ENCODE peak calls at places on chromosomes 1 and 21, in six cellular contexts. D, A, G, R, T and S are unnamed samples.
A peak's percentile ranks its signal among the peaks of the same experiment; 100 is the strongest.

GRCh38 chr1:52296345-52296744 is 69.7 kb downstream of the CC2D1B start:
- DNase-seq in D (peak; percentile 52), A (no peak), G (peak; percentile 78), R (peak; percentile 27), T (peak; percentile 23), S (no peak)

GRCh38 chr1:153841463-153841994 is 66.3 kb downstream of the SLC27A3 start:
- DNase-seq in D (no peak), A (no peak), G (no peak), R (no peak), T (no peak), S (no peak)

GRCh38 chr1:10615932-10616671 is 141.4 kb downstream of the PEX14 start:
- DNase-seq in D (no peak), A (no peak), G (no peak), R (no peak), T (no peak), S (no peak)

GRCh38 chr1:224726783-224727182 is 110.7 kb downstream of the CNIH3 start:
- DNase-seq in D (no peak), A (peak; percentile 26), G (no peak), R (no peak), T (no peak), S (no peak)

GRCh38 chr1:186144505-186144904 is 230.5 kb downstream of the TPR start:
- DNase-seq in D (no peak), A (no peak), G (no peak), R (no peak), T (no peak), S (no peak)

GRCh38 chr1:221316491-221317056 is 425.3 kb downstream of the DUSP10 start:
- DNase-seq in D (no peak), A (no peak), G (no peak), R (no peak), T (no peak), S (no peak)

GRCh38 chr1:23274134-23274505 is 56.8 kb upstream of the HTR1D start:
- DNase-seq in D (no peak), A (no peak), G (no peak), R (no peak), T (no peak), S (no peak)

GRCh38 chr1:153355445-153356071 is 2.1 kb upstream of the S100A9 start:
- DNase-seq in D (peak; percentile 62), A (peak; percentile 66), G (peak; percentile 23), R (peak; percentile 69), T (peak; percentile 61), S (no peak)

GRCh38 chr1:236206548-236206947 is 64.2 kb downstream of the GPR137B start:
- DNase-seq in D (no peak), A (peak; percentile 31), G (no peak), R (peak; percentile 39), T (peak; percentile 20), S (no peak)

GRCh38 chr1:110125810-110126209 is 13.6 kb downstream of the UBL4B start:
- DNase-seq in D (no peak), A (no peak), G (no peak), R (no peak), T (no peak), S (no peak)

GRCh38 chr1:77514871-77515776 is 167.3 kb downstream of the ZZZ3 start:
- DNase-seq in D (no peak), A (peak; percentile 30), G (peak; percentile 68), R (peak; percentile 69), T (no peak), S (no peak)

GRCh38 chr21:24514081-24514733 is 1093.1 kb downstream of the MRPL39 start:
- DNase-seq in D (no peak), A (no peak), G (no peak), R (peak; percentile 5), T (no peak), S (no peak)

GRCh38 chr1:181936269-181936668 is 125.2 kb downstream of the ZNF648 start:
- DNase-seq in D (no peak), A (no peak), G (no peak), R (no peak), T (no peak), S (no peak)

GRCh38 chr1:52355847-52356505 is 10.0 kb downstream of the CC2D1B start:
- DNase-seq in D (no peak), A (no peak), G (no peak), R (no peak), T (no peak), S (no peak)

GRCh38 chr1:216812966-216813365 is 89.7 kb upstream of the ESRRG start:
- DNase-seq in D (no peak), A (no peak), G (no peak), R (no peak), T (no peak), S (no peak)

GRCh38 chr1:161071886-161072371 is 2.2 kb upstream of the ARHGAP30 start:
- DNase-seq in D (peak; percentile 78), A (peak; percentile 65), G (no peak), R (peak; percentile 76), T (peak; percentile 55), S (no peak)

GRCh38 chr21:19268634-19269138 is 865.1 kb upstream of the TMPRSS15 start:
- DNase-seq in D (no peak), A (no peak), G (no peak), R (no peak), T (no peak), S (no peak)

GRCh38 chr21:29077651-29078090 is 4.2 kb upstream of the CCT8 start:
- DNase-seq in D (no peak), A (peak; percentile 52), G (peak; percentile 66), R (no peak), T (peak; percentile 43), S (no peak)

GRCh38 chr1:113519561-113519960 is 129.2 kb downstream of the MAGI3 start:
- DNase-seq in D (no peak), A (no peak), G (no peak), R (no peak), T (no peak), S (no peak)

GRCh38 chr21:46145159-46145839 is 10.1 kb downstream of the FTCD start:
- DNase-seq in D (no peak), A (no peak), G (no peak), R (no peak), T (no peak), S (no peak)

GRCh38 chr1:86774305-86775304 is 70.2 kb downstream of the SH3GLB1 start:
- DNase-seq in D (peak; percentile 31), A (peak; percentile 81), G (peak; percentile 85), R (peak; percentile 58), T (peak; percentile 42), S (no peak)

GRCh38 chr1:63592536-63593302 is 492 bp upstream of the PGM1 start:
- DNase-seq in D (no peak), A (no peak), G (no peak), R (no peak), T (peak; percentile 80), S (no peak)

GRCh38 chr21:35637431-35637830 is 422.9 kb downstream of the SETD4 start:
- DNase-seq in D (no peak), A (peak; percentile 53), G (peak; percentile 34), R (no peak), T (no peak), S (peak; percentile 57)

GRCh38 chr1:51875291-51875772 is 3.2 kb downstream of the NRDC start:
- DNase-seq in D (no peak), A (no peak), G (no peak), R (no peak), T (no peak), S (no peak)

DNA sequence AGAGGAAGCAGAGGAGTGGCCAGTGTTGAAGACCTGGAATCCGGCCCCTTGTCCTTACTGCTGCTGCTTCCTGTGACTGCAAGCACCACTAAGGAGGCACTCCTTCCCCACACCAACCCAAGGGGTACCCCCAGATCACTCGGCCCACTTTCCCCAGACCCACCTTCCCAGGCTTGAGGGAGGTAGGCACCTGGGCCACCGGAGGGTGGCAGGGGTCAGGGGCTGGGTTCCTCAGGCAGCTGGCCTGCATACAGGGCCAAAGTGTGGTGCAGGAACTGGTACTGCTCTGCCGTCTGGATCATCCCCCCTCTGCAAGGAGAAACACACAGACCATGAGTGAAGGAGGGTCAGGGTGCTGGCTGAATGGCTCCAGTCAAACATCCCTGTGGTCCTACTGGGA is 3.9 kb upstream of the ARL8A start:
- DNase-seq in D (no peak), A (no peak), G (no peak), R (no peak), T (no peak), S (no peak)
- H3K27me3 ChIP-seq in D (no peaks in the 10 kb centered on the region), A (no peaks in the 10 kb centered on the region), G (no peaks in the 10 kb centered on the region), R (peaks cover 4% of the 10 kb centered on the region), T (no peaks in the 10 kb centered on the region), S (no peaks in the 10 kb centered on the region)

GRCh38 chr1:116375165-116375883 is 2.3 kb downstream of the ATP1A1 start:
- DNase-seq in D (no peak), A (no peak), G (peak; percentile 51), R (no peak), T (peak; percentile 33), S (no peak)
- H3K4me1 ChIP-seq in D (peaks cover 22% of the 10 kb centered on the region), A (peaks cover 52% of the 10 kb centered on the region), G (peaks cover 61% of the 10 kb centered on the region), R (peaks cover 36% of the 10 kb centered on the region), T (peaks cover 27% of the 10 kb centered on the region), S (peaks cover 72% of the 10 kb centered on the region)

GRCh38 chr1:107145637-107146036 is 4.8 kb downstream of the NTNG1 start:
- DNase-seq in D (no peak), A (no peak), G (no peak), R (no peak), T (no peak), S (no peak)
- H3K27me3 ChIP-seq in D (no peaks in the 10 kb centered on the region), A (peaks cover 11% of the 10 kb centered on the region), G (peaks cover 9% of the 10 kb centered on the region), R (peaks cover 17% of the 10 kb centered on the region), T (peaks cover 10% of the 10 kb centered on the region), S (no peaks in the 10 kb centered on the region)

GRCh38 chr1:244064621-244065020 is 13.5 kb downstream of the ZBTB18 start:
- DNase-seq in D (no peak), A (no peak), G (no peak), R (no peak), T (no peak), S (no peak)

GRCh38 chr1:244065063-244065788 is 14.1 kb downstream of the ZBTB18 start:
- DNase-seq in D (no peak), A (no peak), G (no peak), R (no peak), T (peak; percentile 21), S (no peak)

GRCh38 chr1:244062136-244062535 is 11.1 kb downstream of the ZBTB18 start:
- DNase-seq in D (no peak), A (no peak), G (no peak), R (no peak), T (no peak), S (no peak)

GRCh38 chr1:244065960-244066388 is 14.9 kb downstream of the ZBTB18 start:
- DNase-seq in D (no peak), A (no peak), G (no peak), R (no peak), T (no peak), S (no peak)

DNA sequence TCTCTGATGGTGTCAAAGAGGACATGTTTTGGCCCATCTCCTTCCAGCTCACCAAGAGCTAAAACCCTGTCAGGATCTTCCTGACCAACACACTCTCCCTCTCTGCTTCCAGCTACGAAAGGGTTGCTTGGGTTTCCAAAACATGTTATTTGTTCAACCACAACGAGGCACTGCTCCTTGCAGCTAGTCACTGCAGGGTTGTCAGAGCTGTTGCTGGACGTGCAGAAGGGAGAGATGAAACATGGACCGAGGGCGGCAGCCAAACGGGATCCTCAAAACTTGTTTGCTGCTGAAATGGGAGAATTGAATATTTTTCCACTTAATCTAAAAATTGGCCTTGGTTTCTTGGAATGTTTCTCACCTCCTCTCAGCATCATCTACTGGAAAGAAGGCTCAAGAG is 12.4 kb downstream of the ZBTB18 start:
- DNase-seq in D (no peak), A (no peak), G (no peak), R (no peak), T (no peak), S (no peak)
- H3K4me1 ChIP-seq in D (peaks cover 3% of the 10 kb centered on the region), A (no peaks in the 10 kb centered on the region), G (no peaks in the 10 kb centered on the region), R (peaks cover 4% of the 10 kb centered on the region), T (no peaks in the 10 kb centered on the region), S (no peaks in the 10 kb centered on the region)

GRCh38 chr1:2465371-2466269 is 10.5 kb upstream of the PLCH2 start:
- DNase-seq in D (no peak), A (no peak), G (no peak), R (no peak), T (no peak), S (no peak)
- H3K27me3 ChIP-seq in D (peaks cover 5% of the 10 kb centered on the region), A (peaks cover 46% of the 10 kb centered on the region), G (no peaks in the 10 kb centered on the region), R (peaks cover 5% of the 10 kb centered on the region), T (no peaks in the 10 kb centered on the region), S (no peaks in the 10 kb centered on the region)

GRCh38 chr21:42193131-42193671 is 25.7 kb upstream of the ABCG1 start:
- DNase-seq in D (no peak), A (no peak), G (peak; percentile 27), R (no peak), T (peak; percentile 17), S (peak; percentile 87)
- H3K4me1 ChIP-seq in D (no peaks in the 10 kb centered on the region), A (no peaks in the 10 kb centered on the region), G (peaks cover 8% of the 10 kb centered on the region), R (no peaks in the 10 kb centered on the region), T (no peaks in the 10 kb centered on the region), S (no peaks in the 10 kb centered on the region)